ENCODE peak calls at places on chromosomes 13 and 19, in six cellular contexts. I, V, R, Z, C and D are unnamed samples.
A peak's percentile ranks its signal among the peaks of the same experiment; 100 is the strongest.

GRCh38 chr19:38564981-38565685 is 52.6 kb downstream of the MAP4K1 start:
- DNase-seq in I (peak; percentile 18), V (peak; percentile 40), R (no peak), Z (no peak), C (no peak), D (no peak)

GRCh38 chr13:110617326-110618072 is 2.2 kb downstream of the NAXD start:
- DNase-seq in I (no peak), V (no peak), R (no peak), Z (no peak), C (no peak), D (no peak)

GRCh38 chr13:21324793-21325192 is 134.3 kb downstream of the ZDHHC20 start:
- DNase-seq in I (no peak), V (no peak), R (no peak), Z (no peak), C (no peak), D (no peak)

GRCh38 chr19:43406297-43406696 is 8.4 kb upstream of the TEX101 start:
- DNase-seq in I (no peak), V (no peak), R (no peak), Z (no peak), C (no peak), D (no peak)

GRCh38 chr19:41916033-41916424 is 12.2 kb downstream of the ERFL start:
- DNase-seq in I (no peak), V (no peak), R (no peak), Z (no peak), C (no peak), D (no peak)

GRCh38 chr13:87084192-87084591 is 587.0 kb upstream of the SLITRK5 start:
- DNase-seq in I (no peak), V (no peak), R (no peak), Z (no peak), C (no peak), D (no peak)

GRCh38 chr13:38301236-38301635 is 48.4 kb upstream of the UFM1 start:
- DNase-seq in I (no peak), V (no peak), R (no peak), Z (no peak), C (no peak), D (no peak)

GRCh38 chr13:33372251-33372919 is 86.8 kb upstream of the STARD13 start:
- DNase-seq in I (no peak), V (no peak), R (no peak), Z (no peak), C (no peak), D (no peak)

GRCh38 chr13:30142502-30143211 is 164.7 kb downstream of the KATNAL1 start:
- DNase-seq in I (peak; percentile 50), V (no peak), R (no peak), Z (peak; percentile 68), C (no peak), D (peak; percentile 99)

GRCh38 chr19:38264486-38265212 is at the start of gene SPINT2:
- DNase-seq in I (peak; percentile 63), V (peak; percentile 73), R (peak; percentile 22), Z (no peak), C (no peak), D (no peak)

GRCh38 chr13:41111454-41111853 is 21.1 kb downstream of the KBTBD6 start:
- DNase-seq in I (no peak), V (no peak), R (no peak), Z (no peak), C (no peak), D (peak; percentile 17)

GRCh38 chr13:46124531-46124966 is 19.7 kb upstream of the CPB2 start:
- DNase-seq in I (peak; percentile 43), V (peak; percentile 12), R (no peak), Z (no peak), C (no peak), D (no peak)

GRCh38 chr13:74221752-74222151 is 87.5 kb upstream of the KLF12 start:
- DNase-seq in I (no peak), V (no peak), R (no peak), Z (no peak), C (no peak), D (no peak)

GRCh38 chr19:4534836-4535658 is at the start of gene PLIN5:
- DNase-seq in I (peak; percentile 60), V (peak; percentile 69), R (peak; percentile 21), Z (no peak), C (peak; percentile 30), D (no peak)